ENCODE peak calls at places on chromosomes 3 and 15, in eight cellular contexts. C, D, V, Y, S, N, K and E are unnamed samples.
A peak's percentile ranks its signal among the peaks of the same experiment; 100 is the strongest.

GRCh38 chr3:45413172-45413765 is 24.9 kb downstream of the LARS2 start:
- DNase-seq in C (no peak), D (no peak), V (no peak), Y (no peak), S (no peak), N (no peak), K (no peak), E (no peak)

GRCh38 chr15:78065284-78065872 is 12.1 kb downstream of the TBC1D2B start:
- DNase-seq in C (no peak), D (no peak), V (peak; percentile 96), Y (no peak), S (no peak), N (no peak), K (no peak), E (no peak)

GRCh38 chr3:157913751-157914150 is 192.5 kb downstream of the SHOX2 start:
- DNase-seq in C (no peak), D (no peak), V (no peak), Y (no peak), S (no peak), N (no peak), K (no peak), E (no peak)

GRCh38 chr3:55579499-55579898 is 92.4 kb upstream of the WNT5A start:
- DNase-seq in C (peak; percentile 53), D (no peak), V (no peak), Y (no peak), S (no peak), N (no peak), K (no peak), E (no peak)

GRCh38 chr3:141955163-141955562 is 78.7 kb downstream of the ATP1B3 start:
- DNase-seq in C (no peak), D (no peak), V (no peak), Y (no peak), S (no peak), N (no peak), K (no peak), E (peak; percentile 52)

GRCh38 chr3:112811150-112811884 is 35.3 kb downstream of the CD200R1L start:
- DNase-seq in C (peak; percentile 6), D (no peak), V (no peak), Y (no peak), S (no peak), N (no peak), K (no peak), E (no peak)

GRCh38 chr15:49984436-49984835 is 134.6 kb downstream of the ATP8B4 start:
- DNase-seq in C (no peak), D (no peak), V (no peak), Y (no peak), S (no peak), N (no peak), K (no peak), E (no peak)

GRCh38 chr3:39263576-39263975 is 16.3 kb downstream of the CX3CR1 start:
- DNase-seq in C (no peak), D (no peak), V (no peak), Y (no peak), S (no peak), N (no peak), K (no peak), E (peak; percentile 84)

GRCh38 chr15:99102332-99103235 is 2.3 kb upstream of the SYNM start:
- DNase-seq in C (no peak), D (no peak), V (no peak), Y (no peak), S (no peak), N (no peak), K (no peak), E (no peak)

GRCh38 chr3:161914703-161915102 is 418.1 kb downstream of the OTOL1 start:
- DNase-seq in C (peak; percentile 98), D (no peak), V (no peak), Y (peak; percentile 42), S (peak; percentile 51), N (peak; percentile 52), K (no peak), E (no peak)